ENCODE peak calls at places on chromosomes 11 and 22, in seven cellular contexts. One of them, this sample, is unnamed.

GRCh38 chr11:93290061-93290460 is 40.5 kb upstream of the DEUP1 start:
- DNase-seq in BJ: no peak
- DNase-seq in AG08395: no peak
- DNase-seq in GF-D8: no peak
- DNase-seq in activated T-helper 1 cell treated with Interleukin-2 at 50 U/mL for 16 hours: no peak
- DNase-seq in heart left ventricle: no peak
- DNase-seq in cardiac fibroblast: no peak
- DNase-seq in this sample: no peak

GRCh38 chr11:64406221-64406946 is 47.4 kb downstream of the RPS6KA4 start:
- DNase-seq in BJ: no peak
- DNase-seq in AG08395: no peak
- DNase-seq in GF-D8: no peak
- DNase-seq in activated T-helper 1 cell treated with Interleukin-2 at 50 U/mL for 16 hours: no peak
- DNase-seq in heart left ventricle: peak; percentile 65
- DNase-seq in cardiac fibroblast: no peak
- DNase-seq in this sample: no peak

GRCh38 chr22:40922484-40923303 is 28.5 kb upstream of the RBX1 start:
- DNase-seq in BJ: peak; percentile 16
- DNase-seq in AG08395: peak; percentile 67
- DNase-seq in GF-D8: no peak
- DNase-seq in activated T-helper 1 cell treated with Interleukin-2 at 50 U/mL for 16 hours: no peak
- DNase-seq in heart left ventricle: no peak
- DNase-seq in cardiac fibroblast: peak; percentile 82
- DNase-seq in this sample: peak; percentile 70

GRCh38 chr22:50184004-50184461 is 1.7 kb upstream of the TRABD start:
- DNase-seq in BJ: no peak
- DNase-seq in AG08395: peak; percentile 67
- DNase-seq in GF-D8: no peak
- DNase-seq in activated T-helper 1 cell treated with Interleukin-2 at 50 U/mL for 16 hours: no peak
- DNase-seq in heart left ventricle: peak; percentile 80
- DNase-seq in cardiac fibroblast: peak; percentile 66
- DNase-seq in this sample: peak; percentile 31

GRCh38 chr11:64694821-64695365 is 28.1 kb downstream of the NRXN2 start:
- DNase-seq in BJ: no peak
- DNase-seq in AG08395: no peak
- DNase-seq in GF-D8: no peak
- DNase-seq in activated T-helper 1 cell treated with Interleukin-2 at 50 U/mL for 16 hours: no peak
- DNase-seq in heart left ventricle: no peak
- DNase-seq in cardiac fibroblast: no peak
- DNase-seq in this sample: peak; percentile 53

GRCh38 chr11:413120-414081 is 1.4 kb downstream of the SIGIRR start:
- DNase-seq in BJ: no peak
- DNase-seq in AG08395: no peak
- DNase-seq in GF-D8: peak; percentile 5
- DNase-seq in activated T-helper 1 cell treated with Interleukin-2 at 50 U/mL for 16 hours: no peak
- DNase-seq in heart left ventricle: no peak
- DNase-seq in cardiac fibroblast: no peak
- DNase-seq in this sample: no peak

GRCh38 chr11:48031602-48032001 is 51.2 kb downstream of the PTPRJ start:
- DNase-seq in BJ: no peak
- DNase-seq in AG08395: no peak
- DNase-seq in GF-D8: no peak
- DNase-seq in activated T-helper 1 cell treated with Interleukin-2 at 50 U/mL for 16 hours: no peak
- DNase-seq in heart left ventricle: no peak
- DNase-seq in cardiac fibroblast: no peak
- DNase-seq in this sample: no peak

GRCh38 chr11:60879104-60879503 is 11.8 kb downstream of the ZP1 start:
- DNase-seq in BJ: no peak
- DNase-seq in AG08395: no peak
- DNase-seq in GF-D8: no peak
- DNase-seq in activated T-helper 1 cell treated with Interleukin-2 at 50 U/mL for 16 hours: no peak
- DNase-seq in heart left ventricle: no peak
- DNase-seq in cardiac fibroblast: no peak
- DNase-seq in this sample: no peak

GRCh38 chr22:18156878-18157713 is 7.1 kb downstream of the USP18 start:
- DNase-seq in BJ: peak; percentile 96
- DNase-seq in AG08395: peak; percentile 94
- DNase-seq in GF-D8: peak; percentile 4
- DNase-seq in activated T-helper 1 cell treated with Interleukin-2 at 50 U/mL for 16 hours: peak; percentile 18
- DNase-seq in heart left ventricle: peak; percentile 74
- DNase-seq in cardiac fibroblast: peak; percentile 99
- DNase-seq in this sample: peak; percentile 74

GRCh38 chr22:40346178-40347064 is at the start of gene ADSL:
- DNase-seq in BJ: no peak
- DNase-seq in AG08395: peak; percentile 94
- DNase-seq in GF-D8: peak; percentile 56
- DNase-seq in activated T-helper 1 cell treated with Interleukin-2 at 50 U/mL for 16 hours: peak; percentile 77
- DNase-seq in heart left ventricle: peak; percentile 93
- DNase-seq in cardiac fibroblast: peak; percentile 84
- DNase-seq in this sample: peak; percentile 76

GRCh38 chr11:94939346-94939745 is 34.0 kb downstream of the CWC15 start:
- DNase-seq in BJ: no peak
- DNase-seq in AG08395: no peak
- DNase-seq in GF-D8: no peak
- DNase-seq in activated T-helper 1 cell treated with Interleukin-2 at 50 U/mL for 16 hours: no peak
- DNase-seq in heart left ventricle: no peak
- DNase-seq in cardiac fibroblast: no peak
- DNase-seq in this sample: no peak

GRCh38 chr22:17705565-17706450 is 67.3 kb downstream of the BCL2L13 start:
- DNase-seq in BJ: no peak
- DNase-seq in AG08395: no peak
- DNase-seq in GF-D8: no peak
- DNase-seq in activated T-helper 1 cell treated with Interleukin-2 at 50 U/mL for 16 hours: no peak
- DNase-seq in heart left ventricle: no peak
- DNase-seq in cardiac fibroblast: no peak
- DNase-seq in this sample: no peak

GRCh38 chr11:8038393-8038792 is 42.6 kb upstream of the TUB start:
- DNase-seq in BJ: no peak
- DNase-seq in AG08395: no peak
- DNase-seq in GF-D8: no peak
- DNase-seq in activated T-helper 1 cell treated with Interleukin-2 at 50 U/mL for 16 hours: no peak
- DNase-seq in heart left ventricle: no peak
- DNase-seq in cardiac fibroblast: no peak
- DNase-seq in this sample: peak; percentile 10

GRCh38 chr11:2742611-2743426 is 43.0 kb upstream of the KCNQ1OT1 start:
- DNase-seq in BJ: no peak
- DNase-seq in AG08395: no peak
- DNase-seq in GF-D8: no peak
- DNase-seq in activated T-helper 1 cell treated with Interleukin-2 at 50 U/mL for 16 hours: no peak
- DNase-seq in heart left ventricle: peak; percentile 25
- DNase-seq in cardiac fibroblast: no peak
- DNase-seq in this sample: no peak

GRCh38 chr22:49269928-49270327 is 557.7 kb downstream of the BRD1 start:
- DNase-seq in BJ: no peak
- DNase-seq in AG08395: no peak
- DNase-seq in GF-D8: no peak
- DNase-seq in activated T-helper 1 cell treated with Interleukin-2 at 50 U/mL for 16 hours: no peak
- DNase-seq in heart left ventricle: no peak
- DNase-seq in cardiac fibroblast: no peak
- DNase-seq in this sample: no peak

GRCh38 chr11:86595401-86595800 is 77.0 kb downstream of the ME3 start:
- DNase-seq in BJ: no peak
- DNase-seq in AG08395: no peak
- DNase-seq in GF-D8: no peak
- DNase-seq in activated T-helper 1 cell treated with Interleukin-2 at 50 U/mL for 16 hours: no peak
- DNase-seq in heart left ventricle: no peak
- DNase-seq in cardiac fibroblast: no peak
- DNase-seq in this sample: no peak

GRCh38 chr11:82775736-82776346 is 42.2 kb upstream of the FAM181B start:
- DNase-seq in BJ: no peak
- DNase-seq in AG08395: peak; percentile 69
- DNase-seq in GF-D8: no peak
- DNase-seq in activated T-helper 1 cell treated with Interleukin-2 at 50 U/mL for 16 hours: no peak
- DNase-seq in heart left ventricle: no peak
- DNase-seq in cardiac fibroblast: peak; percentile 71
- DNase-seq in this sample: peak; percentile 59

GRCh38 chr11:130782361-130783221 is 133.7 kb downstream of the SNX19 start:
- DNase-seq in BJ: no peak
- DNase-seq in AG08395: peak; percentile 21
- DNase-seq in GF-D8: no peak
- DNase-seq in activated T-helper 1 cell treated with Interleukin-2 at 50 U/mL for 16 hours: no peak
- DNase-seq in heart left ventricle: no peak
- DNase-seq in cardiac fibroblast: peak; percentile 77
- DNase-seq in this sample: no peak

GRCh38 chr11:24391165-24391564 is 105.7 kb upstream of the LUZP2 start:
- DNase-seq in BJ: no peak
- DNase-seq in AG08395: no peak
- DNase-seq in GF-D8: no peak
- DNase-seq in activated T-helper 1 cell treated with Interleukin-2 at 50 U/mL for 16 hours: no peak
- DNase-seq in heart left ventricle: no peak
- DNase-seq in cardiac fibroblast: peak; percentile 47
- DNase-seq in this sample: no peak

GRCh38 chr11:3169952-3170755 is 5.0 kb upstream of the OSBPL5 start:
- DNase-seq in BJ: no peak
- DNase-seq in AG08395: no peak
- DNase-seq in GF-D8: no peak
- DNase-seq in activated T-helper 1 cell treated with Interleukin-2 at 50 U/mL for 16 hours: no peak
- DNase-seq in heart left ventricle: peak; percentile 34
- DNase-seq in cardiac fibroblast: no peak
- DNase-seq in this sample: no peak

GRCh38 chr11:34798985-34799384 is 117.2 kb downstream of the APIP start:
- DNase-seq in BJ: no peak
- DNase-seq in AG08395: no peak
- DNase-seq in GF-D8: no peak
- DNase-seq in activated T-helper 1 cell treated with Interleukin-2 at 50 U/mL for 16 hours: no peak
- DNase-seq in heart left ventricle: no peak
- DNase-seq in cardiac fibroblast: no peak
- DNase-seq in this sample: no peak

GRCh38 chr22:46583571-46583970 is 36.6 kb upstream of the GRAMD4 start:
- DNase-seq in BJ: no peak
- DNase-seq in AG08395: no peak
- DNase-seq in GF-D8: no peak
- DNase-seq in activated T-helper 1 cell treated with Interleukin-2 at 50 U/mL for 16 hours: no peak
- DNase-seq in heart left ventricle: no peak
- DNase-seq in cardiac fibroblast: no peak
- DNase-seq in this sample: no peak

GRCh38 chr22:38862375-38863329 is 9.4 kb downstream of the CBX6 start:
- DNase-seq in BJ: no peak
- DNase-seq in AG08395: no peak
- DNase-seq in GF-D8: no peak
- DNase-seq in activated T-helper 1 cell treated with Interleukin-2 at 50 U/mL for 16 hours: no peak
- DNase-seq in heart left ventricle: no peak
- DNase-seq in cardiac fibroblast: no peak
- DNase-seq in this sample: no peak

GRCh38 chr11:2599561-2600189 is 100.1 kb downstream of the KCNQ1OT1 start:
- DNase-seq in BJ: no peak
- DNase-seq in AG08395: no peak
- DNase-seq in GF-D8: no peak
- DNase-seq in activated T-helper 1 cell treated with Interleukin-2 at 50 U/mL for 16 hours: no peak
- DNase-seq in heart left ventricle: peak; percentile 26
- DNase-seq in cardiac fibroblast: no peak
- DNase-seq in this sample: no peak

GRCh38 chr11:72951193-72951592 is 137.0 kb downstream of the ATG16L2 start:
- DNase-seq in BJ: no peak
- DNase-seq in AG08395: no peak
- DNase-seq in GF-D8: peak; percentile 82
- DNase-seq in activated T-helper 1 cell treated with Interleukin-2 at 50 U/mL for 16 hours: no peak
- DNase-seq in heart left ventricle: no peak
- DNase-seq in cardiac fibroblast: peak; percentile 70
- DNase-seq in this sample: no peak

GRCh38 chr11:129852125-129852740 is 36.6 kb downstream of the TMEM45B start:
- DNase-seq in BJ: no peak
- DNase-seq in AG08395: no peak
- DNase-seq in GF-D8: no peak
- DNase-seq in activated T-helper 1 cell treated with Interleukin-2 at 50 U/mL for 16 hours: no peak
- DNase-seq in heart left ventricle: no peak
- DNase-seq in cardiac fibroblast: peak; percentile 20
- DNase-seq in this sample: no peak

GRCh38 chr22:27918351-27919221 is 470 bp downstream of the PITPNB start:
- DNase-seq in BJ: no peak
- DNase-seq in AG08395: peak; percentile 38
- DNase-seq in GF-D8: no peak
- DNase-seq in activated T-helper 1 cell treated with Interleukin-2 at 50 U/mL for 16 hours: peak; percentile 20
- DNase-seq in heart left ventricle: peak; percentile 71
- DNase-seq in cardiac fibroblast: peak; percentile 50
- DNase-seq in this sample: peak; percentile 20

GRCh38 chr11:35177370-35177769 is 38.4 kb downstream of the CD44 start:
- DNase-seq in BJ: no peak
- DNase-seq in AG08395: no peak
- DNase-seq in GF-D8: no peak
- DNase-seq in activated T-helper 1 cell treated with Interleukin-2 at 50 U/mL for 16 hours: no peak
- DNase-seq in heart left ventricle: no peak
- DNase-seq in cardiac fibroblast: no peak
- DNase-seq in this sample: no peak

GRCh38 chr11:122743949-122744876 is 88.7 kb downstream of the UBASH3B start:
- DNase-seq in BJ: no peak
- DNase-seq in AG08395: no peak
- DNase-seq in GF-D8: peak; percentile 100
- DNase-seq in activated T-helper 1 cell treated with Interleukin-2 at 50 U/mL for 16 hours: peak; percentile 52
- DNase-seq in heart left ventricle: no peak
- DNase-seq in cardiac fibroblast: no peak
- DNase-seq in this sample: no peak

GRCh38 chr11:95241673-95242072 is 10.7 kb upstream of the SESN3 start:
- DNase-seq in BJ: no peak
- DNase-seq in AG08395: no peak
- DNase-seq in GF-D8: no peak
- DNase-seq in activated T-helper 1 cell treated with Interleukin-2 at 50 U/mL for 16 hours: no peak
- DNase-seq in heart left ventricle: no peak
- DNase-seq in cardiac fibroblast: peak; percentile 15
- DNase-seq in this sample: peak; percentile 50

GRCh38 chr22:37801946-37802309 is 5.8 kb upstream of the GCAT start:
- DNase-seq in BJ: no peak
- DNase-seq in AG08395: peak; percentile 2
- DNase-seq in GF-D8: no peak
- DNase-seq in activated T-helper 1 cell treated with Interleukin-2 at 50 U/mL for 16 hours: no peak
- DNase-seq in heart left ventricle: no peak
- DNase-seq in cardiac fibroblast: no peak
- DNase-seq in this sample: no peak

GRCh38 chr11:131785801-131786200 is 415.4 kb downstream of the NTM start:
- DNase-seq in BJ: no peak
- DNase-seq in AG08395: no peak
- DNase-seq in GF-D8: no peak
- DNase-seq in activated T-helper 1 cell treated with Interleukin-2 at 50 U/mL for 16 hours: no peak
- DNase-seq in heart left ventricle: no peak
- DNase-seq in cardiac fibroblast: no peak
- DNase-seq in this sample: no peak

GRCh38 chr11:73233704-73234402 is 15.8 kb downstream of the P2RY2 start:
- DNase-seq in BJ: no peak
- DNase-seq in AG08395: no peak
- DNase-seq in GF-D8: no peak
- DNase-seq in activated T-helper 1 cell treated with Interleukin-2 at 50 U/mL for 16 hours: no peak
- DNase-seq in heart left ventricle: peak; percentile 20
- DNase-seq in cardiac fibroblast: no peak
- DNase-seq in this sample: no peak

GRCh38 chr11:122505304-122506006 is 150.1 kb upstream of the UBASH3B start:
- DNase-seq in BJ: peak; percentile 82
- DNase-seq in AG08395: peak; percentile 97
- DNase-seq in GF-D8: peak; percentile 90
- DNase-seq in activated T-helper 1 cell treated with Interleukin-2 at 50 U/mL for 16 hours: peak; percentile 5
- DNase-seq in heart left ventricle: peak; percentile 80
- DNase-seq in cardiac fibroblast: peak; percentile 96
- DNase-seq in this sample: peak; percentile 89

GRCh38 chr11:57546869-57547518 is 9.6 kb downstream of the SMTNL1 start:
- DNase-seq in BJ: no peak
- DNase-seq in AG08395: peak; percentile 77
- DNase-seq in GF-D8: no peak
- DNase-seq in activated T-helper 1 cell treated with Interleukin-2 at 50 U/mL for 16 hours: no peak
- DNase-seq in heart left ventricle: no peak
- DNase-seq in cardiac fibroblast: peak; percentile 66
- DNase-seq in this sample: no peak